ENCODE peak calls at places on chromosomes 7 and 10, in five cellular contexts. B is NCI-H774; J is T47D; V is stimulated activated CD4-positive, alpha-beta T cell treated with anti-CD3 and anti-CD28 coated beads, Interleukin-15, amount 100 ng/mL, for 1 hour; F is MV-4-11. Z is an unnamed sample.

GRCh38 chr7:137687556-137688280 is 159.1 kb downstream of the DGKI start:
- DNase-seq in F (no peak), B (no peak), J (no peak), V (no peak), Z (no peak)

GRCh38 chr10:31353574-31353973 is 34.6 kb downstream of the ZEB1 start:
- DNase-seq in F (peak), V (no peak), J (no peak), B (no peak), Z (peak)

GRCh38 chr7:147756290-147756689 is 834.3 kb upstream of the C7orf33 start:
- DNase-seq in B (no peak), J (no peak), F (peak), V (no peak), Z (no peak)

GRCh38 chr10:74118794-74119193 is 31.8 kb downstream of the AP3M1 start:
- DNase-seq in B (no peak), F (no peak), V (no peak), J (no peak), Z (no peak)

GRCh38 chr10:60352105-60352504 is 37.6 kb downstream of the ANK3 start:
- DNase-seq in J (no peak), B (no peak), V (no peak), F (no peak), Z (no peak)

GRCh38 chr10:31808258-31809218 is 120.1 kb downstream of the ARHGAP12 start:
- DNase-seq in J (no peak), B (no peak), F (peak), V (peak), Z (peak)

GRCh38 chr10:119737827-119738226 is 12.0 kb downstream of the INPP5F start:
- DNase-seq in B (no peak), F (peak), J (no peak), V (no peak), Z (no peak)

GRCh38 chr7:140322759-140323158 is 75.6 kb downstream of the SLC37A3 start:
- DNase-seq in F (no peak), J (no peak), V (no peak), B (no peak), Z (no peak)

GRCh38 chr7:38321515-38321944 is 48.1 kb upstream of the TARP start:
- DNase-seq in F (no peak), B (no peak), J (no peak), V (no peak), Z (no peak)

GRCh38 chr7:15783971-15784693 is 97.6 kb upstream of the MEOX2 start:
- DNase-seq in V (no peak), B (no peak), J (no peak), F (no peak), Z (no peak)

GRCh38 chr10:30059209-30060107 is at the start of gene JCAD:
- DNase-seq in F (no peak), V (peak), B (peak), J (peak), Z (no peak)

GRCh38 chr7:147861058-147861716 is 729.4 kb upstream of the C7orf33 start:
- DNase-seq in F (no peak), V (no peak), J (no peak), B (no peak), Z (no peak)

GRCh38 chr10:122725006-122725405 is 25.4 kb upstream of the C10orf120 start:
- DNase-seq in F (no peak), B (no peak), J (no peak), V (no peak), Z (no peak)

GRCh38 chr10:35940067-35940989 is 298.2 kb upstream of the FZD8 start:
- DNase-seq in V (no peak), F (no peak), B (no peak), J (no peak), Z (no peak)

GRCh38 chr10:24825551-24825950 is 101.9 kb upstream of the ARHGAP21 start:
- DNase-seq in B (no peak), F (no peak), V (no peak), J (no peak), Z (no peak)